ENCODE peak calls at places on chromosomes 12 and 14, in nine cellular contexts. G is GM12878, Y is stomach, U is prostate gland, K is suprapubic skin, N is spleen, Z is GM12892, D is upper lobe of left lung, H is transverse colon. C is an unnamed sample.

GRCh38 chr12:63419119-63419518 is 249.2 kb downstream of the DPY19L2 start:
- DNase-seq in G (no peak), Y (no peak), U (no peak), K (no peak), N (no peak), Z (no peak), D (no peak), H (peak), C (no peak)

GRCh38 chr12:97148941-97149559 is 242.0 kb downstream of the NEDD1 start:
- DNase-seq in G (no peak), Y (peak), U (peak), K (no peak), N (peak), Z (peak), D (peak), H (peak), C (peak)

GRCh38 chr12:1607940-1608782 is 13.8 kb upstream of the FBXL14 start:
- DNase-seq in G (no peak), Y (no peak), U (no peak), K (no peak), N (no peak), Z (no peak), D (no peak), H (no peak), C (no peak)

GRCh38 chr14:36367985-36368774 is 47.7 kb upstream of the MBIP start:
- DNase-seq in G (no peak), Y (no peak), U (no peak), K (no peak), N (no peak), Z (no peak), D (no peak), H (no peak), C (no peak)

GRCh38 chr12:92905811-92906554 is 23.1 kb downstream of the EEA1 start:
- DNase-seq in G (no peak), Y (no peak), U (no peak), K (no peak), N (no peak), Z (no peak), D (no peak), H (no peak), C (no peak)

GRCh38 chr12:3200032-3200617 is 122.9 kb downstream of the TSPAN9 start:
- DNase-seq in G (no peak), Y (peak), U (peak), K (no peak), N (no peak), Z (no peak), D (peak), H (peak), C (no peak)

GRCh38 chr14:99755629-99756603 is 37.3 kb upstream of the EML1 start:
- DNase-seq in G (no peak), Y (peak), U (no peak), K (no peak), N (peak), Z (no peak), D (peak), H (peak), C (no peak)

GRCh38 chr12:80041691-80042090 is 57.6 kb upstream of the OTOGL start:
- DNase-seq in G (no peak), Y (no peak), U (no peak), K (no peak), N (no peak), Z (no peak), D (no peak), H (no peak), C (no peak)

GRCh38 chr14:74649167-74649566 is 37.1 kb upstream of the LTBP2 start:
- DNase-seq in G (no peak), Y (no peak), U (no peak), K (no peak), N (peak), Z (no peak), D (no peak), H (no peak), C (no peak)

GRCh38 chr12:123111498-123112165 is 39.3 kb downstream of the PITPNM2 start:
- DNase-seq in G (no peak), Y (no peak), U (no peak), K (no peak), N (no peak), Z (no peak), D (no peak), H (no peak), C (no peak)

GRCh38 chr12:76025601-76026575 is 5.7 kb downstream of the PHLDA1 start:
- DNase-seq in G (no peak), Y (no peak), U (no peak), K (no peak), N (no peak), Z (no peak), D (no peak), H (no peak), C (no peak)

GRCh38 chr12:53506881-53507719 is at the start of gene NPFF:
- DNase-seq in G (no peak), Y (no peak), U (no peak), K (peak), N (no peak), Z (no peak), D (no peak), H (no peak), C (no peak)

GRCh38 chr12:94704452-94704871 is 54.1 kb upstream of the TMCC3 start:
- DNase-seq in G (no peak), Y (peak), U (peak), K (no peak), N (no peak), Z (no peak), D (no peak), H (no peak), C (no peak)

GRCh38 chr14:94478420-94478819 is 2.4 kb upstream of the SERPINA9 start:
- DNase-seq in G (no peak), Y (no peak), U (no peak), K (no peak), N (no peak), Z (no peak), D (no peak), H (no peak), C (no peak)

GRCh38 chr12:10967409-10967808 is 19.3 kb downstream of the TAS2R50 start:
- DNase-seq in G (no peak), Y (no peak), U (no peak), K (no peak), N (no peak), Z (no peak), D (no peak), H (no peak), C (no peak)

GRCh38 chr12:21828779-21829178 is 54.3 kb upstream of the KCNJ8 start:
- DNase-seq in G (no peak), Y (peak), U (no peak), K (peak), N (no peak), Z (no peak), D (no peak), H (peak), C (no peak)

GRCh38 chr12:92139634-92140555 is 5.8 kb downstream of the BTG1 start:
- DNase-seq in G (no peak), Y (no peak), U (no peak), K (no peak), N (no peak), Z (no peak), D (no peak), H (no peak), C (no peak)

GRCh38 chr14:94770815-94771190 is 890 bp upstream of the GSC start:
- DNase-seq in G (no peak), Y (no peak), U (no peak), K (no peak), N (peak), Z (no peak), D (no peak), H (no peak), C (no peak)

GRCh38 chr12:38124247-38125012 is 192.1 kb upstream of the ALG10B start:
- DNase-seq in G (no peak), Y (peak), U (no peak), K (no peak), N (no peak), Z (no peak), D (no peak), H (peak), C (no peak)

GRCh38 chr12:117042171-117042809 is 56.9 kb downstream of the TESC start:
- DNase-seq in G (no peak), Y (peak), U (no peak), K (no peak), N (no peak), Z (no peak), D (no peak), H (no peak), C (no peak)

GRCh38 chr14:22386924-22387775 is 201.9 kb downstream of the DAD1 start:
- DNase-seq in G (peak), Y (peak), U (peak), K (peak), N (peak), Z (peak), D (no peak), H (peak), C (peak)

GRCh38 chr14:88824314-88825077 is at the start of gene TTC8:
- DNase-seq in G (peak), Y (peak), U (peak), K (peak), N (peak), Z (peak), D (peak), H (peak), C (peak)
- TF ChIP-seq POLR2AphosphoS5 in G (peak), Y (peak), U (peak), K (no peak), N (peak), Z (no peak), D (peak), H (peak), C (no peak)

GRCh38 chr14:39028620-39029019 is 74.4 kb downstream of the SEC23A start:
- DNase-seq in G (no peak), Y (no peak), U (no peak), K (no peak), N (no peak), Z (no peak), D (no peak), H (no peak), C (no peak)
- TF ChIP-seq POLR2A in G (no peak), Y (no peak), U (no peak), K (no peak), N (no peak), Z (no peak), D (no peak), H (no peak), C (no peak)

GRCh38 chr12:77256924-77257323 is 191.6 kb upstream of the E2F7 start:
- DNase-seq in G (no peak), Y (no peak), U (no peak), K (no peak), N (no peak), Z (no peak), D (no peak), H (no peak), C (no peak)

GRCh38 chr12:77247542-77247941 is 182.2 kb upstream of the E2F7 start:
- DNase-seq in G (no peak), Y (no peak), U (no peak), K (no peak), N (no peak), Z (no peak), D (no peak), H (no peak), C (no peak)

GRCh38 chr12:77253321-77253720 is 188.0 kb upstream of the E2F7 start:
- DNase-seq in G (no peak), Y (no peak), U (no peak), K (no peak), N (no peak), Z (no peak), D (no peak), H (no peak), C (no peak)

GRCh38 chr12:77249892-77250291 is 184.5 kb upstream of the E2F7 start:
- DNase-seq in G (no peak), Y (no peak), U (no peak), K (no peak), N (no peak), Z (no peak), D (no peak), H (no peak), C (no peak)

DNA sequence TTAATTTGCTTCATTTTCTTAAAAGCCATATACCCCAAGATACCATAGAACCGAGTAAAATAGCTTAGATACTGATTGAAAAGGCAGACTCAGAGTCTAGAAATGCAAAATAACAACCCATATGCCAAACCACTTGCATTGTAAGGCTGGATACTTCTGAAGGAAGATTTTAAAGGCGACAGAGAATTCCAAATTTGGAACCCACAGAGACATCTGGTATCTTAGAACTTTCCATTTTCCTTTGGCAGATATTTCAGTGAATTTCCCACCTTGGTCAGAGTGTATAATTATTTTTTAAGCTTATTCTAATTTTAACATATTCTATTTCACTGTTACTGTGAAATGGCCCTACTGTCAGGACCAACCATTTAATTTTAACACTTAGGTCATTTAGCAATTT is 186.4 kb upstream of the E2F7 start:
- DNase-seq in G (no peak), Y (no peak), U (no peak), K (no peak), N (no peak), Z (no peak), D (no peak), H (no peak), C (no peak)
- TF ChIP-seq POLR2AphosphoS5 in G (no peak), Y (no peak), U (no peak), K (no peak), N (no peak), Z (no peak), D (no peak), H (no peak), C (no peak)

DNA sequence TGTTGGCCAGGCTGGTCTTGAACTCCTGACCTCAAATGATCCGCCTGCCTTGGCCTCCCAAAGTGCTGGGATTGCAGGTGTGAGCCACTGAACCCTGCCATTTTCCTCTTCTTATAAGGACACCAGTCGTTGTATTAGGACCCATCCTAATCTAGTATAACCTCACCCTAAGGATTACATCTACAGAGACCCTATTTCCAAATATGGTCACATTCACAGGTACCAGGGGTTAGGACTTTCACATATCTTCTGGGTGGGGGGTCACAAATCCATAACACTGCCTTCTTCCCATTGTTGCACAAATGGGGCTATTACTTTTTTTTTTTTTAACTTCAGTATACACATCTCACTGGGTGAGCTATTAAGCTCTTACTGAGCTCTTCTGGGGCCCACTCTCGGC is 38.6 kb downstream of the ARF6 start:
- DNase-seq in G (no peak), Y (no peak), U (no peak), K (no peak), N (no peak), Z (no peak), D (no peak), H (no peak), C (no peak)
- TF ChIP-seq POLR2A in G (no peak), Y (no peak), U (no peak), K (no peak), N (no peak), Z (no peak), D (no peak), H (no peak), C (no peak)

DNA sequence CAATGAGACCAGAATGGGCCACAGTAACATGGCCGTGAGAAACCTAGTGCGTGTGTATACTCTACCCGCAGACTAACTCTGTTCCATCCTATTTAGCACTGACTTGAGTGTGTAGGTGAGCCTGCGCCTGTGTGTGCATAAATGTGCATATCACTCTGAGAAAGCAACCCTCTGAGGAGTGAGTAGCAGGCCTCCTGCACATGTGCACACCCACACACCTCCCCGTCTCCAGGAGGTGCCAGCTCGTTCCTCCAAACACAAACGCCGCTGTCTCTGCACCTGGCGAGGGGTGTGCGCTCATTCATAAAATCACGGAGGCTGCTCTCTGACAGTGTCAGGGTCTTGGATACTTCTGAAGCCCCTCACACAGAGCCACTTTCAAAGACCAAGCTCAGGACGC is 138.9 kb downstream of the GCH1 start:
- DNase-seq in G (no peak), Y (no peak), U (no peak), K (no peak), N (peak), Z (no peak), D (no peak), H (no peak), C (no peak)
- TF ChIP-seq POLR2AphosphoS5 in G (no peak), Y (no peak), U (no peak), K (no peak), N (no peak), Z (no peak), D (no peak), H (no peak), C (no peak)

DNA sequence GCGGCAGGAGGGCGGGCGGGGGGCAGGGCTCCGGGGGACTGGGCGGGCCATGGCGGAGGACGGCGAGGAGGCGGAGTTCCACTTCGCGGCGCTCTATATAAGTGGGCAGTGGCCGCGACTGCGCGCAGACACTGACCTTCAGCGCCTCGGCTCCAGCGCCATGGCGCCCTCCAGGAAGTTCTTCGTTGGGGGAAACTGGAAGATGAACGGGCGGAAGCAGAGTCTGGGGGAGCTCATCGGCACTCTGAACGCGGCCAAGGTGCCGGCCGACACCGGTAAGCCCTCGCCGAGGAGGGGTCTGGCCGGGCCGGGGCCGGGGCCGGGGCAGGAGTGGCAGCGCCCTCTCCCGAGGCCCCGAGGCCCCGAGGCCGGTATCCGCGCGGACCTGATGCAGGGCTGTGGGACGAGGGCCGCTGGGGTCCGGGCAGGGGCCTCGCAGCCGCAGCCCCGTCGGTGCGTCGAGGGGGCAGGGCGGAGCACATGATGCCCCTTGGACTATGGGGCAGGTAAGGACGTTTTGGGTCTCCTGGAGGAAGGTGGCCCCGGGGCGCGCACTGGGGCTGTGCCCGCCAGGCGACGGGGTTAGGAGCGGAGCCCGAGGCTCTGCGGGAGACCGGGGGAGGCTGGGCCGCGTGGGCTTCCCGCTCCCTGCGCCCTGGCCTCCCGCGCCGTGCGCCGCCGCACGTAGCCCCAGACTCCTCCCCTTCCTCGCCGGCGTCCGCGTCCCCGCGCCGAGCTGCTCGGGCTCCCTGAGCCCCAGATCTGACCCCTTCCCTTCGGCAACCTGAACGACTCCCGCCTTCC is at the start of gene TPI1:
- DNase-seq in G (peak), Y (peak), U (peak), K (no peak), N (peak), Z (peak), D (peak), H (peak), C (peak)
- TF ChIP-seq POLR2A in G (peak), Y (no peak), U (peak), K (peak), N (peak), Z (peak), D (peak), H (peak), C (peak)

DNA sequence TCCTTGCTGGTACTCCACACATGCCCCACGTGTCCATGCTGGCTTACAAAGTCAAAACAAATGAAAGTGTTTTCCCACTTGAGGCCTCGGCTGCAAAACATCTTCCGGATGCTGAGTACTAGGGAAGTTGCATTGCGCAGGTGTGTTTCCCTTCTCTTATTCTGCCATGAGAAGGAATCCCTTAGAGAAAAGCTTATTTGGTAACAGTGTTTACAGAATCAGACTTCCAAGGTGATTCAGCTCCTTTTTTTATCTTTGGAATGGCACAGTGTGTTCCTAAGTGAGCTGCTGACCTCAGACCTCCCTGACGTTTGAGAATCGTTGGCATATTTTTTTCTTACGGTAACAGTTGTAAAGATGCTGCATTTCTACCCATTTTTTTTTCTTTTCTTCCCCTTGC is 211.3 kb downstream of the ESR2 start:
- DNase-seq in G (no peak), Y (no peak), U (no peak), K (no peak), N (no peak), Z (no peak), D (no peak), H (no peak), C (no peak)
- TF ChIP-seq POLR2AphosphoS5 in G (no peak), Y (no peak), U (peak), K (no peak), N (no peak), Z (no peak), D (no peak), H (no peak), C (no peak)

DNA sequence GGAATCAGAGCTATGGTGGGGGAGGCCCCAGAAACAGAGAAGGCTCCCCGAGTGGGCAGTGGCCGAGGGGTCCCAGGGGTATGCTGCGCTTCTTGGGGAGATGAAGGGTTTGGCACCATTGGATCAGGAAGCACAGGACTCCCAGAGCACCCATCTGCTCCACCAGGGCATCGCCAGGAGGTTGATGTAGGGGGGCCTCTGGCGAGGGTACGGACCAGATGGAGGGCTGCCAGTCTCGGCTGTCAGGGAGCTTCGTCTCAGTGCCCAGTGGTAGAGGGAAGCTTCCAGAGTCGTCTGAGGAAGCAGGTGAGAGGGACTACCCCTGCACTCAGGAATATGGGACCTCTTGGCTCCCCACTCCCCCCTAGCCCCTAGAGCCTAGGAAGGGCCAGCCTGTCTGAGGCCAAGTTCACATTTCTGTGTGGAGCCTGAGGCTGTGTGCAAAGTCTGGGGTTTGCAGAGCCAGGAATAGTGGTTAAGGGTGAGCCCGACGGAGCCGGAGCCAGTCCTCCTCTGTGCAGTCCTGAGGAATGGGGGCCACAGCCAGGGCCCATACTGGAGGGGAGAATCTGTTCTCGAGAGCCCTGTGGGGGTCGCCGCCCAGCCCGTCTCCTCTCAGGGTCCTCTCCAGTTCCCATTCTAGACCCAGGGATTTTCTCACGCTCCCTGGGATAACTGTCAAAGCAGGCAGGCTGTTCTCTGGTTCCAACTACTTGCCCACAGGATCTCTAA is 10.2 kb downstream of the SLC48A1 start:
- DNase-seq in G (no peak), Y (no peak), U (no peak), K (no peak), N (peak), Z (no peak), D (no peak), H (no peak), C (no peak)
- TF ChIP-seq POLR2A in G (no peak), Y (no peak), U (no peak), K (no peak), N (no peak), Z (no peak), D (no peak), H (no peak), C (no peak)

DNA sequence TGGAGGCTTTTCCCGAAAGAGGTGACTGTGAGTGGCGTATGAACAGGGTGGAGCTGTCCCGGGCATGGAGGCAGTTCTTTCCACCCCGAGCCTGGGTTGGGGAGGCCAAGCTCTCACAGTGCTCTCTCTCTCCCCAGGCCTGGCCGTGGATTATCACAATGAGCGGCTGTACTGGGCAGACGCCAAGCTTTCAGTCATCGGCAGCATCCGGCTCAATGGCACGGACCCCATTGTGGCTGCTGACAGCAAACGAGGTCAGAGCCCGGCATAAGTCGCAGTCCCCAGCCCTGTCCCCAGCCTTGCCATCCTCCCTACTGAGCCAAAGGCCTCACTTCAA is 7.7 kb upstream of the NXPH4 start:
- DNase-seq in G (no peak), Y (no peak), U (no peak), K (no peak), N (no peak), Z (no peak), D (peak), H (no peak), C (no peak)
- TF ChIP-seq POLR2AphosphoS5 in G (no peak), Y (no peak), U (no peak), K (no peak), N (no peak), Z (no peak), D (no peak), H (no peak), C (no peak)

C was measured in GM12891.